ENCODE peak calls at places on chromosome 2, in six cellular contexts. One of them, this sample, is unnamed. For H3K4me1, the result is how much of the 10 kb centered on the place peaks cover.

GRCh38 chr2:148614332-148615049 is 30.1 kb upstream of the EPC2 start:
- DNase-seq in H1: peak
- DNase-seq in Peyer's patch: no peak
- DNase-seq in A549: peak
- DNase-seq in PC-9: peak
- DNase-seq in lower lobe of right lung: peak
- DNase-seq in this sample: peak

GRCh38 chr2:31475692-31476091 is 61.1 kb upstream of the XDH start:
- DNase-seq in H1: no peak
- DNase-seq in Peyer's patch: no peak
- DNase-seq in A549: no peak
- DNase-seq in PC-9: peak
- DNase-seq in lower lobe of right lung: no peak
- DNase-seq in this sample: no peak

GRCh38 chr2:230658877-230659652 is 53.6 kb upstream of the CAB39 start:
- DNase-seq in H1: no peak
- DNase-seq in Peyer's patch: no peak
- DNase-seq in A549: no peak
- DNase-seq in PC-9: no peak
- DNase-seq in lower lobe of right lung: no peak
- DNase-seq in this sample: no peak

GRCh38 chr2:53442783-53443182 is 324.8 kb upstream of the CHAC2 start:
- DNase-seq in H1: no peak
- DNase-seq in Peyer's patch: no peak
- DNase-seq in A549: peak
- DNase-seq in PC-9: no peak
- DNase-seq in lower lobe of right lung: no peak
- DNase-seq in this sample: peak

GRCh38 chr2:206740800-206741199 is 22.6 kb upstream of the DYTN start:
- DNase-seq in H1: no peak
- DNase-seq in Peyer's patch: no peak
- DNase-seq in A549: no peak
- DNase-seq in PC-9: no peak
- DNase-seq in lower lobe of right lung: no peak
- DNase-seq in this sample: no peak

GRCh38 chr2:187917535-187917934 is 363.3 kb upstream of the TFPI start:
- DNase-seq in H1: no peak
- DNase-seq in Peyer's patch: no peak
- DNase-seq in A549: no peak
- DNase-seq in PC-9: no peak
- DNase-seq in lower lobe of right lung: no peak
- DNase-seq in this sample: peak

GRCh38 chr2:217918220-217919024 is 84.4 kb downstream of the TNS1 start:
- DNase-seq in H1: no peak
- DNase-seq in Peyer's patch: no peak
- DNase-seq in A549: no peak
- DNase-seq in PC-9: no peak
- DNase-seq in lower lobe of right lung: no peak
- DNase-seq in this sample: no peak

GRCh38 chr2:69177063-69177771 is 164.2 kb downstream of the ANTXR1 start:
- DNase-seq in H1: no peak
- DNase-seq in Peyer's patch: peak
- DNase-seq in A549: peak
- DNase-seq in PC-9: no peak
- DNase-seq in lower lobe of right lung: peak
- DNase-seq in this sample: peak

GRCh38 chr2:233022561-233022960 is 9.5 kb upstream of the NGEF start:
- DNase-seq in H1: no peak
- DNase-seq in Peyer's patch: no peak
- DNase-seq in A549: no peak
- DNase-seq in PC-9: peak
- DNase-seq in lower lobe of right lung: no peak
- DNase-seq in this sample: no peak

GRCh38 chr2:177466337-177467195 is 74.0 kb downstream of the AGPS start:
- DNase-seq in H1: no peak
- DNase-seq in Peyer's patch: no peak
- DNase-seq in A549: no peak
- DNase-seq in PC-9: no peak
- DNase-seq in lower lobe of right lung: no peak
- DNase-seq in this sample: no peak

GRCh38 chr2:110957267-110957666 is 163.4 kb upstream of the BCL2L11 start:
- DNase-seq in H1: no peak
- DNase-seq in Peyer's patch: no peak
- DNase-seq in A549: no peak
- DNase-seq in PC-9: no peak
- DNase-seq in lower lobe of right lung: no peak
- DNase-seq in this sample: no peak

GRCh38 chr2:46876741-46877384 is 38.7 kb downstream of the MCFD2 start:
- DNase-seq in H1: no peak
- DNase-seq in Peyer's patch: peak
- DNase-seq in A549: peak
- DNase-seq in PC-9: peak
- DNase-seq in lower lobe of right lung: no peak
- DNase-seq in this sample: peak

GRCh38 chr2:42314892-42315468 is 46.0 kb downstream of the COX7A2L start:
- DNase-seq in H1: no peak
- DNase-seq in Peyer's patch: no peak
- DNase-seq in A549: peak
- DNase-seq in PC-9: peak
- DNase-seq in lower lobe of right lung: no peak
- DNase-seq in this sample: no peak

GRCh38 chr2:168196764-168197180 is 50.6 kb downstream of the STK39 start:
- DNase-seq in H1: no peak
- DNase-seq in Peyer's patch: peak
- DNase-seq in A549: no peak
- DNase-seq in PC-9: no peak
- DNase-seq in lower lobe of right lung: no peak
- DNase-seq in this sample: no peak

GRCh38 chr2:68832161-68832869 is 38.9 kb downstream of the BMP10 start:
- DNase-seq in H1: no peak
- DNase-seq in Peyer's patch: peak
- DNase-seq in A549: peak
- DNase-seq in PC-9: peak
- DNase-seq in lower lobe of right lung: peak
- DNase-seq in this sample: peak

GRCh38 chr2:168118733-168119518 is 128.5 kb downstream of the STK39 start:
- DNase-seq in H1: no peak
- DNase-seq in Peyer's patch: no peak
- DNase-seq in A549: peak
- DNase-seq in PC-9: peak
- DNase-seq in lower lobe of right lung: no peak
- DNase-seq in this sample: peak

GRCh38 chr2:39803839-39804238 is 24.8 kb upstream of the THUMPD2 start:
- DNase-seq in H1: no peak
- DNase-seq in Peyer's patch: no peak
- DNase-seq in A549: no peak
- DNase-seq in PC-9: no peak
- DNase-seq in lower lobe of right lung: no peak
- DNase-seq in this sample: no peak

GRCh38 chr2:6881036-6881435 is 3.5 kb downstream of the RSAD2 start:
- DNase-seq in H1: no peak
- DNase-seq in Peyer's patch: no peak
- DNase-seq in A549: no peak
- DNase-seq in PC-9: no peak
- DNase-seq in lower lobe of right lung: no peak
- DNase-seq in this sample: no peak

GRCh38 chr2:18545384-18545783 is 15.1 kb downstream of the RDH14 start:
- DNase-seq in H1: no peak
- DNase-seq in Peyer's patch: no peak
- DNase-seq in A549: no peak
- DNase-seq in PC-9: no peak
- DNase-seq in lower lobe of right lung: no peak
- DNase-seq in this sample: no peak

GRCh38 chr2:186573528-186573927 is 16.3 kb upstream of the ITGAV start:
- DNase-seq in H1: no peak
- DNase-seq in Peyer's patch: no peak
- DNase-seq in A549: no peak
- DNase-seq in PC-9: no peak
- DNase-seq in lower lobe of right lung: no peak
- DNase-seq in this sample: no peak

GRCh38 chr2:186575302-186575701 is 14.6 kb upstream of the ITGAV start:
- DNase-seq in H1: no peak
- DNase-seq in Peyer's patch: peak
- DNase-seq in A549: peak
- DNase-seq in PC-9: peak
- DNase-seq in lower lobe of right lung: no peak
- DNase-seq in this sample: peak

GRCh38 chr2:186570587-186570986 is 19.3 kb upstream of the ITGAV start:
- DNase-seq in H1: no peak
- DNase-seq in Peyer's patch: no peak
- DNase-seq in A549: peak
- DNase-seq in PC-9: peak
- DNase-seq in lower lobe of right lung: no peak
- DNase-seq in this sample: peak

GRCh38 chr2:186572705-186573104 is 17.2 kb upstream of the ITGAV start:
- DNase-seq in H1: no peak
- DNase-seq in Peyer's patch: no peak
- DNase-seq in A549: peak
- DNase-seq in PC-9: peak
- DNase-seq in lower lobe of right lung: no peak
- DNase-seq in this sample: no peak

DNA sequence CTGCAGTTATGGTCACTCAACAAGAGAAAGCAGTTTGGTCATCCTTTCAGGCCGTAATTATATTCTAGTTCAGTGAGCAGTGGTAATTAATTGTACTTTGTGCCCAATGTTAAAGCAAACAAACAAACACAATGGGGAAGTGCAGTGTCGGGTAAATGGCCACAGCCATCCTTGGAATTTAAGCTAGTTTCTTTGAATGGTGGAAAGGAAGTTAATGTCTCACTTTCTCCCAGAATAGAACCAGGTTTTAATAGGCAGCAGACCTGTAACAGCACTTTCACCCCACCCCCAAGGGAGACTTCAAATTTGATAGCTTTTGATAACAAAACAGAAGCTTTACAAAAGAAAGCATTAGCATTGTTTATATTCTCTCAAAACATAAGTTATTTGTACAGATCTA is 19.9 kb upstream of the ITGAV start:
- DNase-seq in H1: no peak
- DNase-seq in Peyer's patch: no peak
- DNase-seq in A549: peak
- DNase-seq in PC-9: peak
- DNase-seq in lower lobe of right lung: no peak
- DNase-seq in this sample: no peak
- H3K27ac ChIP-seq in H1: no peak
- H3K27ac ChIP-seq in Peyer's patch: no peak
- H3K27ac ChIP-seq in A549: peak
- H3K27ac ChIP-seq in PC-9: peak
- H3K27ac ChIP-seq in lower lobe of right lung: no peak
- H3K27ac ChIP-seq in this sample: peak

DNA sequence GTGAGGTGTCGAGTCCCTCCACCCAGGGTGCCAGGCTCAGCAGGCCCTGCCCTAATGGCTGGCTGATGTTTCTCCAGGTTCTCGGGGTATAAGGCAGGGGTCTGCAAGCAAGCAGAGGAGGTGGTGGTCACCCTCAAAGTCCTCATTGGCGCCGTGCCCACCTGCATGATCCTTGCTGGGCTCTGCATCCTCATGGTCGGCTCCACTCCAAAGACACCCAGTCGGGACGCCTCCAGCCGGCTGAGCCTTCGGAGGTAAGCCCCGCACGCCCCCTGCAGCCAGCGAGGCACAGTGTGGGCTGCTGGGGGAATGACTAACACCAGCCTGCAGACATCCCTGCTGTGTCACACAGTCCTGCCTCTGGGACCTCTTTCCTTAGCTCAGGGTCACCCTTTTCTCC is 14.1 kb downstream of the MFSD2B start:
- DNase-seq in H1: no peak
- DNase-seq in Peyer's patch: no peak
- DNase-seq in A549: peak
- DNase-seq in PC-9: no peak
- DNase-seq in lower lobe of right lung: peak
- DNase-seq in this sample: peak
- TF ChIP-seq CTCF in H1: peak
- TF ChIP-seq CTCF in Peyer's patch: no peak
- TF ChIP-seq CTCF in A549: peak
- TF ChIP-seq CTCF in PC-9: no peak
- TF ChIP-seq CTCF in lower lobe of right lung: no peak
- TF ChIP-seq CTCF in this sample: peak

GRCh38 chr2:101779652-101780051 is 82.1 kb downstream of the MAP4K4 start:
- DNase-seq in H1: no peak
- DNase-seq in Peyer's patch: no peak
- DNase-seq in A549: no peak
- DNase-seq in PC-9: no peak
- DNase-seq in lower lobe of right lung: no peak
- DNase-seq in this sample: no peak

GRCh38 chr2:101779190-101779589 is 81.7 kb downstream of the MAP4K4 start:
- DNase-seq in H1: no peak
- DNase-seq in Peyer's patch: no peak
- DNase-seq in A549: no peak
- DNase-seq in PC-9: no peak
- DNase-seq in lower lobe of right lung: no peak
- DNase-seq in this sample: no peak

GRCh38 chr2:101782427-101782792 is 84.9 kb downstream of the MAP4K4 start:
- DNase-seq in H1: no peak
- DNase-seq in Peyer's patch: no peak
- DNase-seq in A549: no peak
- DNase-seq in PC-9: no peak
- DNase-seq in lower lobe of right lung: no peak
- DNase-seq in this sample: no peak

GRCh38 chr2:101781326-101781725 is 83.8 kb downstream of the MAP4K4 start:
- DNase-seq in H1: no peak
- DNase-seq in Peyer's patch: no peak
- DNase-seq in A549: no peak
- DNase-seq in PC-9: no peak
- DNase-seq in lower lobe of right lung: no peak
- DNase-seq in this sample: no peak

DNA sequence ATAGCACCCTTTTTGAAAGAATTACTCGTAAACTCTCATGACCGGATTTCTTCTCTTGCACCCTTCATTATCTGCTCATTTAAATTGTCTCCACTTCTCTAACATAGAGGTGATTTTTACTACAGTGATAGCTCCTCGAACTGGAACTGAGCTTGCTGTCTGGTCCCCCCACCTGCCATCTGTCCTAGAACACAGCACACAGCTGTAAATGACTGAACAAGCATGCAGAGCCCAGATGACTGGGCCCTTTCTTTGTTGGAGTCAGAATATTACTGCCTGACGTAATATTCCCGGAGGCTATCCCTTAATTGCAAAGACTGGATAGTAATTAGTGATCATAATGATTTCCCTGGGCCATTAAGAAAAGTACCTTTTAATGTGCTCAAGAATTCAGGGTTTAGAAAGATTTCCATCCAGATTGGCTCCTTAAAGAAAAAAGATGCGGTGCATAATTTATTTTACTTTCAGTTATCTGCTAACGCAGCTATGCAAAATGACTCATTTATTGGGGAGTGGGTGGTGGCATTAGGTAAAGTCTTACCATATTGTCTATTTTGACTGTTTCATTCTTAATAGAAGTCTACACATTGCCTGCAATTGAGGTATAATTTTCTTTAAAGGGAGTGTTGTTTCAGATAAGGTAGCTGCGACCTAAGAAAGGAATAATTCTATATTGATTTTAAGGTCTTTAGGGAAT is 84.4 kb downstream of the MAP4K4 start:
- DNase-seq in H1: no peak
- DNase-seq in Peyer's patch: no peak
- DNase-seq in A549: no peak
- DNase-seq in PC-9: no peak
- DNase-seq in lower lobe of right lung: no peak
- DNase-seq in this sample: no peak
- H3K4me1 ChIP-seq in H1: under half
- H3K4me1 ChIP-seq in Peyer's patch: under half
- H3K4me1 ChIP-seq in A549: under half
- H3K4me1 ChIP-seq in PC-9: under half
- H3K4me1 ChIP-seq in lower lobe of right lung: under half
- H3K4me1 ChIP-seq in this sample: under half

GRCh38 chr2:226618875-226619605 is 180.6 kb downstream of the IRS1 start:
- DNase-seq in H1: no peak
- DNase-seq in Peyer's patch: no peak
- DNase-seq in A549: peak
- DNase-seq in PC-9: no peak
- DNase-seq in lower lobe of right lung: no peak
- DNase-seq in this sample: no peak
- H3K27ac ChIP-seq in H1: no peak
- H3K27ac ChIP-seq in Peyer's patch: no peak
- H3K27ac ChIP-seq in A549: peak
- H3K27ac ChIP-seq in PC-9: no peak
- H3K27ac ChIP-seq in lower lobe of right lung: no peak
- H3K27ac ChIP-seq in this sample: no peak